ENCODE peak calls at places on chromosomes 13 and 19, in six cellular contexts. Y is H9, I is fibroblast of lung, T is endodermal cell, V is endothelial cell of umbilical vein, L is HepG2. X is an unnamed sample. For H3K27me3, the result is how much of the 10 kb centered on the place peaks cover.

GRCh38 chr19:19463348-19464117 is 51.8 kb downstream of the TSSK6 start:
- DNase-seq in L (no peak), I (peak), V (peak), Y (no peak), T (no peak), X (no peak)

GRCh38 chr13:84097148-84097547 is 214.9 kb upstream of the SLITRK1 start:
- DNase-seq in L (no peak), Y (no peak), V (no peak), T (no peak), I (no peak), X (no peak)

GRCh38 chr19:48695743-48696352 is at the start of gene FUT2:
- DNase-seq in L (no peak), V (no peak), T (peak), Y (peak), I (no peak), X (peak)

GRCh38 chr19:18225355-18225701 is 910 bp downstream of the PDE4C start:
- DNase-seq in L (no peak), V (no peak), T (no peak), Y (no peak), I (no peak), X (no peak)

GRCh38 chr19:11204943-11205349 is 7.6 kb upstream of the KANK2 start:
- DNase-seq in V (no peak), T (no peak), I (no peak), Y (no peak), L (no peak), X (no peak)

GRCh38 chr19:35030257-35031071 is at the start of gene SCN1B:
- DNase-seq in I (peak), L (peak), T (peak), Y (peak), V (peak), X (no peak)

GRCh38 chr19:55554302-55554701 is 9.0 kb upstream of the SBK3 start:
- DNase-seq in V (no peak), T (no peak), Y (no peak), L (no peak), I (no peak), X (no peak)

GRCh38 chr13:111897846-111898215 is 169.1 kb upstream of the SOX1 start:
- DNase-seq in L (no peak), T (peak), I (no peak), Y (peak), V (no peak), X (no peak)

GRCh38 chr19:19537321-19538048 is 580 bp upstream of the CILP2 start:
- DNase-seq in T (peak), I (no peak), L (no peak), Y (peak), V (no peak), X (no peak)

GRCh38 chr13:78593652-78594494 is 9.5 kb downstream of the POU4F1 start:
- DNase-seq in L (no peak), T (peak), I (no peak), V (no peak), Y (peak), X (no peak)

GRCh38 chr19:38741670-38742069 is 2.6 kb downstream of the CAPN12 start:
- DNase-seq in V (no peak), Y (no peak), T (no peak), L (no peak), I (no peak), X (no peak)

GRCh38 chr13:40993987-40994386 is 25.1 kb downstream of the ELF1 start:
- DNase-seq in Y (peak), L (no peak), I (no peak), T (peak), V (no peak), X (peak)

GRCh38 chr13:34153428-34154180 is 335.7 kb downstream of the RFC3 start:
- DNase-seq in L (no peak), V (peak), I (no peak), T (no peak), Y (no peak), X (no peak)

GRCh38 chr19:33295621-33296472 is 6.5 kb downstream of the CEBPA start:
- DNase-seq in I (no peak), T (no peak), Y (no peak), L (no peak), V (no peak), X (no peak)

GRCh38 chr13:105170438-105170837 is 1365.0 kb downstream of the EFNB2 start:
- DNase-seq in L (no peak), I (no peak), T (no peak), V (no peak), Y (no peak), X (no peak)

GRCh38 chr19:10450853-10451609 is 30.7 kb downstream of the PDE4A start:
- DNase-seq in V (no peak), T (peak), Y (peak), L (no peak), I (no peak), X (peak)

GRCh38 chr13:31781064-31781463 is 41.7 kb downstream of the RXFP2 start:
- DNase-seq in V (no peak), L (no peak), T (no peak), I (no peak), Y (no peak), X (no peak)

GRCh38 chr19:13103961-13104847 is 1.5 kb upstream of the LYL1 start:
- DNase-seq in Y (peak), L (no peak), T (peak), V (peak), I (no peak), X (peak)

GRCh38 chr19:19111138-19111835 is 27.0 kb downstream of the TMEM161A start:
- DNase-seq in T (peak), I (no peak), L (no peak), V (no peak), Y (no peak), X (no peak)

GRCh38 chr13:77829963-77830362 is 88.7 kb downstream of the EDNRB start:
- DNase-seq in I (no peak), Y (no peak), L (no peak), T (no peak), V (no peak), X (no peak)

GRCh38 chr13:64675256-64675892 is 2554.8 kb downstream of the PCDH9 start:
- DNase-seq in V (no peak), Y (no peak), I (peak), T (no peak), L (peak), X (no peak)

GRCh38 chr13:37615271-37615670 is 16.7 kb upstream of the POSTN start:
- DNase-seq in V (no peak), T (no peak), I (no peak), Y (no peak), L (no peak), X (no peak)

GRCh38 chr13:46575321-46575721 is 22.4 kb downstream of the LRCH1 start:
- DNase-seq in L (no peak), I (peak), Y (no peak), T (no peak), V (no peak), X (no peak)

GRCh38 chr13:46580362-46580839 is 27.4 kb downstream of the LRCH1 start:
- DNase-seq in Y (no peak), L (no peak), V (no peak), I (no peak), T (no peak), X (no peak)

GRCh38 chr13:46577656-46578589 is 25.0 kb downstream of the LRCH1 start:
- DNase-seq in I (no peak), Y (no peak), T (no peak), V (no peak), L (no peak), X (no peak)

GRCh38 chr13:46575843-46576242 is 22.9 kb downstream of the LRCH1 start:
- DNase-seq in T (no peak), Y (no peak), V (no peak), L (no peak), I (peak), X (no peak)

DNA sequence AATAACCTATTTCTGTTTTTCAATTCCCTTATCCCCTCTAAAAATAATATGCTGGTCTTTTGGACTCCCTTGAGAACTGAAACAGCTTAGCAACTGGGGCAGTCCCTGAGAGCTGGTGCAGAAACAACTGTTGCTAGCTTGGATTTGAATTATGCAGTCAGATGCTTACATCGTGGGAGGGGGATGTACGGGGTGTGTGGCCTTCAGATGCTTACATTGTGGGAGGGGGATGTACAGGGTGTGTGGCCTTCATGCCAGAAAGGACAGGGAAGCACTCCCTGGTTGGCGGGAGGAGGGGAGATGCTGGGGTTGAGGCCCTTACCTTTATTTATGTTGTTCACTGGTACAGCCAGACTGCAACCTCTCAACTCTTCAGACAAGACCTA is 25.6 kb downstream of the LRCH1 start:
- DNase-seq in T (no peak), Y (no peak), L (no peak), V (no peak), I (no peak), X (no peak)
- H3K9ac ChIP-seq in T (no peak), Y (no peak), L (no peak), V (no peak), I (no peak), X (no peak)

DNA sequence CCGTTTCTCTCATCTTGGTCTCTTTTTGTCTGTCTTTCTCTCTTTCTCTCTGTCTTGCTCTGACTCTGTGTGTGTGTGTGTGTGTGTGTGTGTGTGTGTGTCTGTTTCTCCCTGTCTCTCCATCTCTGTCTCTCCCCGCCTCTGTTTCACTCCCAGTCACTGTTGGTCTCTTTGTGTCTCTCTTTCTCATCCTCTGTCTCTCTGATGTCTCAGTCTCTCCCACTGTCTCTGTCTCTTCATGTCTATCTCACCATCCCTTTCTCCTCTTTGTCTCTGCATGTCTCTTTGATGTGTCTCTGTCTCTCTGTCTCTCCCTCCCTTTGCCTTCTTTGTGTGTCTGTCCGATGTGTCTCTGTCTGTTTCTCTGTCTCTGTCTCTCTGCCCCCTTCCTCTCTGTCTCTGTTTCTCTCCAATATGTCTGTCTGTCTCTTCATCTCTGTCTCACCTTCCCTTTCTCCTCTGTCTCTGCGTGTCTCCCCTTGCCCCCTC is 2.5 kb downstream of the NFIC start:
- DNase-seq in Y (no peak), I (peak), L (no peak), T (peak), V (no peak), X (no peak)
- H3K27me3 ChIP-seq in Y (half or more), I (under half), L (under half), T (half or more), V (under half), X (under half)

GRCh38 chr19:44113138-44113783 is at the start of gene ZNF225:
- DNase-seq in I (peak), V (peak), L (peak), Y (peak), T (peak), X (peak)
- TF ChIP-seq CTCF in I (no peak), V (no peak), L (no peak), Y (no peak), T (no peak), X (no peak)

DNA sequence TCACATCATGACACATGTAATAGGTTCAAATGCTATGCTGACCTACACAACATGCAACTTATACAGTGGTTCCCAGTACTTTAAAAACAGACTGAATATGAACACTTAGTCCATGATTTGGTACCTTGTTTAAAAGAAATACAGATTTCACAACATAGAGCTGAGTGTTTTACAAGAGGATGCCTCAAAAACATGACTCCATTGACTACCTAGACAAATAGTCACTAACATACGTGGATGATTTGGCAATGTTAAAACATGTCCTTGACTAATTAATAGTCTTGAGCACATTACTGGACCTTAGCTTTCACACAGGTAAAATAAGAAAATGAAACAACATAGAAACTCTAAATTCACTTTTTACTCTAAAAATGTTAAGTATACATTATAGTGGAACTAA is 300.1 kb downstream of the DIAPH3 start:
- DNase-seq in I (no peak), Y (no peak), L (no peak), T (no peak), V (no peak), X (no peak)
- H3K9ac ChIP-seq in I (no peak), Y (no peak), L (no peak), T (no peak), V (no peak), X (no peak)

DNA sequence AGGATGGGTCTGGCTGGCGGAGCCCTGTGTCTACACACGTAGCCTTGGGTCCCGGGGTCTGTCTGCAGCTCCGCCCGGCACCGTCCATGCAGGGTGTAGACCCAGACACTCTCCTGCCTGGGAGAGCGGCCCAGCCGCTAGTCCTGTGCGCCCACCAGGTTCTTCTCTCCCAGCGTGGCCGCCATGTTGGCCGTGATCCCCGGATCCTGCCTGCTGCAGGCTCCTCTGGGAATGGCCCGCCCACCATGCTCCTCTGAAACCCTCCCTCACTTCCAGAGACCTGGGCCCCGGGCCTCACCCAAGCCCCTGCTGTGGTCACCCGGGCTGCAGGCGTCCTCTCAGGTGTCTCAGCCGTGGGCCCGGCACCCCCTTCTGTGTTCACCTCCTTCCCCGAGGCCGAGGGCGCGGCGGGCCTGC is 57.7 kb upstream of the MCF2L start:
- DNase-seq in I (no peak), L (no peak), T (no peak), V (no peak), Y (no peak), X (no peak)
- H3K27me3 ChIP-seq in I (under half), L (under half), T (under half), V (under half), Y (under half), X (under half)

GRCh38 chr13:51583875-51584730 is at the start of gene WDFY2:
- DNase-seq in I (peak), L (peak), V (peak), T (peak), Y (peak), X (peak)
- TF ChIP-seq CTCF in I (no peak), L (peak), V (no peak), T (no peak), Y (no peak), X (no peak)

GRCh38 chr19:40609561-40610395 is 8.6 kb downstream of the LTBP4 start:
- DNase-seq in I (no peak), V (peak), L (peak), Y (peak), T (peak), X (peak)
- H3K9ac ChIP-seq in I (no peak), V (no peak), L (peak), Y (no peak), T (no peak), X (peak)

DNA sequence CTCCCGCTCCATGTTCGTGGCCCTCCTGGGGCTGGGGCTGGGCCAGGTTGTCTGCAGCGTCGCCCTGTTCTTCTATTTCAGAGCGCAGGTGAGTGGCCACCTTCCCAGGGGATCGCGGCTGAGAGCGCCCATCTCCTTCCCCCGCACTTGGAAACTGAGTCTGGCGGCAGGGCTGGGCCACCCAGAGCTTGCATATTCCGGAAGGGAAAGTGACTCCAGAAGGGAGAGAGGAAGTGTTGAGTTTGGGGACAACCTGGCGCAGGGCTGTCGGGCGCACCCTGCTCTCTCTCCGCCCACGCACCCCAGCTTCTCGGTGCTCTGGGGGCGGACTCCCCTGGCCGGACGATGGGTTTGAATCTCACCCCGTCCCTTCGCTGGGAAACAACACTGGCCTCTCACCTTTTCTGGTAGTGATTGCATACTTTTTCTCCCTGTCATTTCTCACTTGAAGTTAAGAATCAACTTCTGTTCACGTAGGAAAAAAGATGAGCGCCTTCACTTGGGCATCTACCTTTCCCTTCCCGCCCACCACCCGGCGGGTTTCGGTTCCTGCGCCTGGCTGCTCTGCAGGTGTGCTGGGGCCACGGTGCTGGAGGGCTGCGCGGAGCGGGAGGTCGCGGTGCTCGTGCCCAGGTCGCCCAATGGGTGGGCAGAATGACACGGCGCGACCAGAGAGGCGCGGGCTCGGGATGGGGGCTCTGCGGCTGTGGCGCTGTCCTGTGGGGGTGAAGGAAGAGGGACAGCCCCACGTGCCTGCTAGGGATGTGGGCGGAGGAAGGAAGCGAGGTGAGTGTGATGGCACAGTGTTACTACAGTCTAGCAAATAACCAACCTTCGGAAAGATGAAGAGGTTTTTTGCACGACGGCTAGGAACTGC is 721 bp downstream of the TNFSF11 start:
- DNase-seq in V (no peak), T (peak), L (no peak), I (no peak), Y (peak), X (no peak)
- H3K27me3 ChIP-seq in V (under half), T (under half), L (under half), I (under half), Y (under half), X (under half)

GRCh38 chr19:6199240-6199983 is 63.9 kb downstream of the ACSBG2 start:
- DNase-seq in I (peak), Y (peak), V (peak), L (peak), T (peak), X (peak)
- TF ChIP-seq CTCF in I (peak), Y (peak), V (peak), L (peak), T (peak), X (no peak)

GRCh38 chr13:107365466-107366215 is 797.7 kb upstream of the ARGLU1 start:
- DNase-seq in T (no peak), L (no peak), V (no peak), I (peak), Y (no peak), X (no peak)
- H3K9ac ChIP-seq in T (no peak), L (no peak), V (no peak), I (no peak), Y (no peak), X (no peak)

X was measured in colonic mucosa.